ENCODE peak calls at places on chromosome 1, in six cellular contexts. F is BE2C, J is esophagus squamous epithelium, K is heart left ventricle, D is osteoblast, V is sigmoid colon. T is an unnamed sample.

GRCh38 chr1:154419620-154420020 is 14.5 kb downstream of the IL6R start:
- DNase-seq in K (peak; percentile 87), V (peak; percentile 98), D (peak; percentile 97), J (peak; percentile 33), F (no peak), T (peak; percentile 90)

GRCh38 chr1:7048395-7048794 is 263.1 kb downstream of the CAMTA1 start:
- DNase-seq in F (no peak), V (no peak), J (no peak), D (no peak), K (no peak), T (no peak)

GRCh38 chr1:222106369-222106768 is 364.5 kb upstream of the DUSP10 start:
- DNase-seq in K (no peak), D (no peak), V (no peak), J (no peak), F (peak; percentile 38), T (no peak)

GRCh38 chr1:233105225-233105624 is 154.8 kb downstream of the NTPCR start:
- DNase-seq in V (no peak), F (no peak), J (no peak), K (no peak), D (no peak), T (no peak)

GRCh38 chr1:18970358-18970757 is 13.9 kb upstream of the IFFO2 start:
- DNase-seq in K (no peak), V (peak; percentile 30), F (no peak), D (no peak), J (no peak), T (no peak)

GRCh38 chr1:20361805-20362381 is 71.2 kb downstream of the VWA5B1 start:
- DNase-seq in J (no peak), V (no peak), D (peak; percentile 96), F (peak; percentile 68), K (peak; percentile 52), T (no peak)

GRCh38 chr1:25587290-25587689 is 29.3 kb upstream of the MAN1C1 start:
- DNase-seq in J (no peak), K (no peak), F (no peak), V (no peak), D (no peak), T (no peak)

GRCh38 chr1:21072721-21073120 is 104.0 kb downstream of the EIF4G3 start:
- DNase-seq in J (no peak), V (no peak), F (no peak), K (no peak), D (peak; percentile 58), T (no peak)

GRCh38 chr1:15311886-15312285 is 64.9 kb downstream of the FHAD1 start:
- DNase-seq in K (no peak), F (no peak), V (no peak), D (no peak), J (no peak), T (no peak)

GRCh38 chr1:26280333-26281042 is 602 bp downstream of the SH3BGRL3 start:
- DNase-seq in F (no peak), J (no peak), V (no peak), K (no peak), D (peak; percentile 95), T (no peak)

GRCh38 chr1:112172294-112172882 is 182.9 kb upstream of the KCND3 start:
- DNase-seq in D (peak; percentile 59), F (no peak), J (no peak), V (no peak), K (peak; percentile 15), T (no peak)

GRCh38 chr1:113123737-113124136 is 50.7 kb downstream of the LRIG2 start:
- DNase-seq in K (no peak), V (no peak), J (no peak), F (no peak), D (peak; percentile 83), T (no peak)

GRCh38 chr1:98898901-98899300 is 105.8 kb downstream of the PLPPR5 start:
- DNase-seq in J (no peak), D (no peak), K (no peak), V (no peak), F (no peak), T (no peak)

GRCh38 chr1:179586107-179586823 is 5.4 kb upstream of the TDRD5 start:
- DNase-seq in V (peak; percentile 70), K (peak; percentile 15), F (peak; percentile 82), D (peak; percentile 87), J (no peak), T (peak; percentile 88)

GRCh38 chr1:35539073-35539823 is 18.0 kb downstream of the KIAA0319L start:
- DNase-seq in V (no peak), D (no peak), K (no peak), F (no peak), J (no peak), T (no peak)

GRCh38 chr1:223248001-223248786 is 105.1 kb upstream of the TLR5 start:
- DNase-seq in V (no peak), J (no peak), D (no peak), K (no peak), F (no peak), T (no peak)

GRCh38 chr1:94418664-94419655 is 771 bp downstream of the ABCD3 start:
- DNase-seq in K (peak; percentile 55), D (peak; percentile 76), F (peak; percentile 34), J (no peak), V (peak; percentile 63), T (peak; percentile 67)
- H3K4me1 ChIP-seq in K (peaks cover 13% of the 10 kb centered on the region), D (peaks cover 30% of the 10 kb centered on the region), F (no peaks in the 10 kb centered on the region), J (peaks cover 29% of the 10 kb centered on the region), V (no peaks in the 10 kb centered on the region), T (peaks cover 42% of the 10 kb centered on the region)

GRCh38 chr1:94854458-94855306 is 34.5 kb downstream of the SLC44A3 start:
- DNase-seq in V (peak; percentile 96), F (peak; percentile 75), D (peak; percentile 89), K (peak; percentile 88), J (peak; percentile 45), T (peak; percentile 83)
- H3K4me1 ChIP-seq in V (no peaks in the 10 kb centered on the region), F (peaks cover 10% of the 10 kb centered on the region), D (peaks cover 8% of the 10 kb centered on the region), K (peaks cover 4% of the 10 kb centered on the region), J (peaks cover 6% of the 10 kb centered on the region), T (peaks cover 14% of the 10 kb centered on the region)

DNA sequence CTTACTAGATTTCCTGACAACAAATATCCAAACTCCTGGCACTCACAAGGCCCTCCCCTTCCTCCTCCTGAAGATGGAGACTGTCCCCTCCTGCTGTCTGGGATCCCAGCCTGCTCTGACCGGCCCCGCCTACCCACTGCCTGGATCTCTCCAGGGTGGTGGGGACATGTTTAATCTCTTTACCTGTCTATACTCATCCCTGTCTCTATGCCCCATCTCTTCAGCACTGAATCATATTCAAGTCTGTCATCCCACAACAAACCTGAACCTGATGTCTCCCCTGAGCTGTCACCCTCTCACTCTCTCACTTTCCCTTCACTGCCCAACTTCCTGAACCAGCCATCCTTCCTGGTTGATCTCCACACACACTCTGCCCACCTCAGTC is 22.1 kb downstream of the MATN1 start:
- DNase-seq in K (no peak), F (no peak), D (no peak), J (no peak), V (no peak), T (no peak)
- H3K4me1 ChIP-seq in K (no peaks in the 10 kb centered on the region), F (no peaks in the 10 kb centered on the region), D (peaks cover 9% of the 10 kb centered on the region), J (peaks cover 29% of the 10 kb centered on the region), V (no peaks in the 10 kb centered on the region), T (no peaks in the 10 kb centered on the region)

GRCh38 chr1:201145816-201146215 is 8.5 kb downstream of the TMEM9 start:
- DNase-seq in V (no peak), J (no peak), K (no peak), F (no peak), D (no peak), T (no peak)
- H3K4me1 ChIP-seq in V (no peaks in the 10 kb centered on the region), J (no peaks in the 10 kb centered on the region), K (no peaks in the 10 kb centered on the region), F (no peaks in the 10 kb centered on the region), D (no peaks in the 10 kb centered on the region), T (no peaks in the 10 kb centered on the region)

GRCh38 chr1:40712997-40713396 is 21.5 kb downstream of the NFYC start:
- DNase-seq in D (no peak), F (no peak), J (peak; percentile 1), K (peak; percentile 47), V (no peak), T (no peak)
- H3K4me1 ChIP-seq in D (peaks cover 31% of the 10 kb centered on the region), F (no peaks in the 10 kb centered on the region), J (peaks cover 46% of the 10 kb centered on the region), K (peaks cover 33% of the 10 kb centered on the region), V (no peaks in the 10 kb centered on the region), T (peaks cover 89% of the 10 kb centered on the region)

DNA sequence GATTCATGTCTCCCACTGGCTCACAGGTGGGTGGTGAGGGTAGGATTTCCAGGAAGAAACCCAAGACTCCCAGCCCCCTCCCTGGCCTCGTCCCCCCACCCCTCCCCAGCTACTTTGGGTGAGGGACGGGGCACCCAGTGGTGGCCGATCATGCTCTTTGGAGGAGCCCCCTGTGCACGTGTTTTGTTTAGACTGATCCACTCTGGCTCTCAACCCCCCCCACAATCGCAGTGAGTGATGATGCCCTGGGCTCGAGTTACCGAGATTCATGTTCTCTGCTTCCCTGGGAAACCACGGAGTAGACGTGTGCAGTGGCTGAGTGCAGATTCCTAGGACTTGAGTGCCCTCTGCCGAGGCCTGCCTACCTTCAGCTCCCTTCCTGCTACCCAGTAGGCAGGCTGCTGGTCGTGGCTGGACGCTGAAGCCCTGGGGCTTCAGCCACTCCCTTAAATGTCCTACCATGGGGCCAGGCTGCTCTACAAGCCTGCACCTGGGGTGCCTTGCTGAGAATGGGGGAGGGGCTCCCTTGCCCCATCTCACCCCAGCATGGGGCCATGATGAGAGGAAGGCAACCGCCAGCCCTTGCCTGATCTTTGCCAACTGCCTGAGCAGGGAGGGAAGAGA is 3.9 kb upstream of the GRIK3 start:
- DNase-seq in D (no peak), V (no peak), K (no peak), J (no peak), F (peak; percentile 53), T (no peak)
- H3K4me1 ChIP-seq in D (no peaks in the 10 kb centered on the region), V (no peaks in the 10 kb centered on the region), K (no peaks in the 10 kb centered on the region), J (no peaks in the 10 kb centered on the region), F (peaks cover 9% of the 10 kb centered on the region), T (no peaks in the 10 kb centered on the region)

GRCh38 chr1:167477962-167478361 is 40.4 kb downstream of the CD247 start:
- DNase-seq in K (no peak), J (no peak), F (no peak), V (peak; percentile 38), D (no peak), T (no peak)
- H3K4me1 ChIP-seq in K (no peaks in the 10 kb centered on the region), J (no peaks in the 10 kb centered on the region), F (no peaks in the 10 kb centered on the region), V (no peaks in the 10 kb centered on the region), D (no peaks in the 10 kb centered on the region), T (no peaks in the 10 kb centered on the region)

GRCh38 chr1:64917907-64918306 is 48.4 kb downstream of the JAK1 start:
- DNase-seq in F (no peak), V (no peak), J (no peak), D (no peak), K (no peak), T (no peak)
- H3K4me1 ChIP-seq in F (no peaks in the 10 kb centered on the region), V (no peaks in the 10 kb centered on the region), J (peaks cover 43% of the 10 kb centered on the region), D (peaks cover 56% of the 10 kb centered on the region), K (peaks cover 48% of the 10 kb centered on the region), T (peaks cover 38% of the 10 kb centered on the region)

T was measured in pancreas.